ENCODE peak calls at places on chromosome 16, in ten cellular contexts. S is Peyer's patch; R is CD8-positive, alpha-beta T cell; F is AG04450; U is fibroblast of lung; A is cardiac muscle cell; O is endodermal cell; T is thoracic aorta; X is CD4-positive, alpha-beta T cell; P is H9. I is an unnamed sample.
A peak's percentile ranks its signal among the peaks of the same experiment; 100 is the strongest.

GRCh38 chr16:66741131-66741900 is 10.1 kb downstream of the DYNC1LI2 start:
- DNase-seq in F (peak; percentile 61), R (no peak), T (peak; percentile 83), A (peak; percentile 94), P (no peak), S (peak; percentile 89), U (peak; percentile 93), X (no peak), O (no peak), I (peak; percentile 87)

GRCh38 chr16:57938936-57939871 is 31.7 kb downstream of the CNGB1 start:
- DNase-seq in A (peak; percentile 91), U (peak; percentile 82), P (no peak), O (peak; percentile 68), T (no peak), S (no peak), R (no peak), X (no peak), F (no peak), I (peak; percentile 82)

GRCh38 chr16:47317465-47318240 is 143.2 kb downstream of the ITFG1 start:
- DNase-seq in S (no peak), O (peak; percentile 46), P (no peak), T (no peak), F (no peak), A (no peak), U (peak; percentile 20), X (no peak), R (no peak), I (no peak)

GRCh38 chr16:18809165-18809564 is 7.8 kb upstream of the ARL6IP1 start:
- DNase-seq in S (no peak), F (no peak), O (no peak), X (no peak), A (no peak), T (no peak), P (no peak), U (no peak), R (no peak), I (no peak)

GRCh38 chr16:75532791-75533190 is 3.1 kb downstream of the CHST5 start:
- DNase-seq in S (peak; percentile 40), X (no peak), T (no peak), O (no peak), A (no peak), R (no peak), F (no peak), U (no peak), P (no peak), I (no peak)

GRCh38 chr16:89871895-89872294 is 1.5 kb upstream of the TCF25 start:
- DNase-seq in R (no peak), T (no peak), S (no peak), P (no peak), O (no peak), F (no peak), X (no peak), A (no peak), U (no peak), I (no peak)

GRCh38 chr16:5026664-5027063 is 7.1 kb downstream of the NAGPA start:
- DNase-seq in S (no peak), A (no peak), P (no peak), U (no peak), O (no peak), R (no peak), X (no peak), F (no peak), T (no peak), I (no peak)

GRCh38 chr16:80806957-80807356 is 2.6 kb upstream of the CDYL2 start:
- DNase-seq in O (no peak), U (peak; percentile 81), S (no peak), T (no peak), F (peak; percentile 11), P (no peak), A (peak; percentile 43), R (peak; percentile 44), X (peak; percentile 44), I (peak; percentile 49)

GRCh38 chr16:72997141-72997542 is 50.8 kb downstream of the ZFHX3 start:
- DNase-seq in T (no peak), R (no peak), F (no peak), X (no peak), A (peak; percentile 81), S (no peak), U (no peak), P (no peak), O (no peak), I (peak; percentile 30)

GRCh38 chr16:56880176-56880575 is 15.2 kb downstream of the SLC12A3 start:
- DNase-seq in X (no peak), S (no peak), R (no peak), T (no peak), F (no peak), P (no peak), A (no peak), U (no peak), O (no peak), I (no peak)

GRCh38 chr16:70476272-70477020 is 22.1 kb downstream of the FCSK start:
- DNase-seq in O (no peak), F (peak; percentile 50), X (no peak), T (no peak), U (peak; percentile 85), A (peak; percentile 67), P (no peak), S (no peak), R (no peak), I (peak; percentile 92)

GRCh38 chr16:79747688-79748087 is 147.2 kb upstream of the MAF start:
- DNase-seq in S (no peak), O (no peak), R (no peak), U (no peak), P (no peak), T (no peak), X (no peak), A (no peak), F (no peak), I (no peak)

GRCh38 chr16:4897328-4897727 is 39.6 kb downstream of the PPL start:
- DNase-seq in X (no peak), O (no peak), S (no peak), U (no peak), T (no peak), P (no peak), R (no peak), F (no peak), A (no peak), I (no peak)

GRCh38 chr16:5018791-5019190 is 14.9 kb downstream of the NAGPA start:
- DNase-seq in A (no peak), F (no peak), U (no peak), P (no peak), S (no peak), X (no peak), O (no peak), R (no peak), T (no peak), I (no peak)

GRCh38 chr16:19344224-19344801 is 58.8 kb downstream of the CLEC19A start:
- DNase-seq in R (no peak), X (no peak), T (no peak), P (no peak), F (no peak), O (no peak), A (no peak), S (no peak), U (no peak), I (no peak)

GRCh38 chr16:46745594-46745993 is 2.5 kb downstream of the MYLK3 start:
- DNase-seq in S (no peak), R (no peak), F (no peak), X (no peak), A (no peak), O (peak; percentile 79), P (no peak), T (no peak), U (no peak), I (no peak)

DNA sequence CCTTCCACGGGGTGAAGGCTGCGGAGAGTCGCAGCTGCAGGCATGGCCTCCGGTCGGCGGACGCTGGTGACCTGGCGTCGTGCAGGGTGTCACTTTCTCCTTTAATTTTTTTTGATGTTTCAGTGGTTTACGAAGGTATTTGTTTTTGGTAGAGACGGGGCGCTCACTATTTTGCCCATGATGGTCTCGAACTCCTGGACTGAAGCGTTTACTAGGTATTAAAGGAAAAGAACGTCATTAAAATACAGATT is 17.1 kb downstream of the ZNF213 start:
- DNase-seq in X (no peak), U (no peak), P (no peak), A (no peak), S (no peak), R (no peak), T (no peak), O (peak; percentile 61), F (no peak), I (no peak)
- H3K27ac ChIP-seq in X (peak overlapping the region; percentile 7), U (peak overlapping the region; percentile 44), P (no peak overlapping the region), A (no peak overlapping the region), S (no peak overlapping the region), R (no peak overlapping the region), T (peak overlapping the region; percentile 51), O (no peak overlapping the region), F (peak overlapping the region; percentile 47), I (peak overlapping the region; percentile 79)

DNA sequence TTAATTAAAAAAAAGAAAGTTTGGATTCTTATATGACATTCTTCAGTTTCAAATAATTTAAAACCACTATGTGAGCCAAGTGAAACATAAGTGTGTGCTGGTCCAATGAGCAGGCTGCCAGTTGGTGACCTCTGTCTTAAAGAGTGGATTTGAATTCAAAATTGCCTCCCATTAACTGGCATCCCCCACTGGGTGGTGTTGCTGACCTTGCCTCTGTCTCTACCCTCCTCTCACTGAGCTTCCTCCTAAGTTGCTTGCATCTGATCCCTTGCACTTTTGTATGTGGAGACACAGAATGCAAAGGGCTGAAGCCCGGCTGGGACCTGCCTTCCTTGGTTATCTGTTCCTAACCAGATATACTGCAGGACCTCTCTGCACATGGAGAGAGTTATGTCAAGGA is 160.6 kb downstream of the CYLD start:
- DNase-seq in T (no peak), U (no peak), S (no peak), P (no peak), O (no peak), R (no peak), F (no peak), A (no peak), X (no peak), I (no peak)
- TF ChIP-seq CTCF in T (no peak), U (no peak), S (no peak), P (peak; percentile 33), O (peak; percentile 52), R (no peak), F (no peak), A (no peak), X (no peak), I (no peak)

GRCh38 chr16:52128407-52128806 is 418.5 kb downstream of the TOX3 start:
- DNase-seq in A (no peak), R (no peak), P (no peak), T (no peak), O (no peak), S (no peak), X (no peak), U (no peak), F (no peak), I (no peak)
- H3K27ac ChIP-seq in A (no peak overlapping the region), R (no peak overlapping the region), P (no peak overlapping the region), T (no peak overlapping the region), O (no peak overlapping the region), S (no peak overlapping the region), X (no peak overlapping the region), U (no peak overlapping the region), F (no peak overlapping the region), I (no peak overlapping the region)

DNA sequence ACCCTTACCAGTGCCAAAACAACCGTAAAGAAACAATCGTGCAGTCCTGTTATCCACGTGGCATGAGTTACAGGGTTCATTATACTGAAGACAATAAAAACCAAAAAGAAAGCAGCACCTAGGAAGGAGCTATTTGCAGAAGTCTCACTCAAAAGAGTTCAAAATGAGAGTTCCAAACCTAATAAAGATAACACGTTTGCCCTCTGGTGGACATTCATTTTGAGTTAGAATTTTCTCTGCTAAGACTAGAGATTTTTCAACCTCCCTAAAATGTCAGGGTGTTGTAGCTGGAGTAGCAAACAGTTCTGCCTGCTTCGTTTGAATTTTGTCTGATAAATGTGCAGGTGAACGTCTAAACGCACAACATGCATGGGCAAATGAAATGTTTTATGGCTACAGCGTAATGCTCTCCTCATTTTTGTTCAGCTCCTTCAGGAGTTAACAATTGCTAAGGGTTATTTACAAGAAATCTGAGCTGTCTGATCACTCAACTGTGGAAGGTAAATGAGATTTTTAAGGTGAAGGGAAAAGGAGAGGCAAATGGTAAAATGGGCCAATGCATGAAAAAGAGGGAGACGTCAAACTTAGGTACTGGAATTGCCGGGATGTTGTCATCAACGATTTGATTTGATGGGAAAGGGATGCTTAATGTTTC is 1067.9 kb upstream of the EEF2KMT start:
- DNase-seq in A (no peak), P (no peak), U (peak; percentile 14), F (no peak), R (no peak), X (no peak), T (no peak), O (no peak), S (no peak), I (peak; percentile 1)
- TF ChIP-seq CTCF in A (no peak), P (peak; percentile 60), U (no peak), F (no peak), R (no peak), X (no peak), T (no peak), O (peak; percentile 67), S (no peak), I (no peak)